ENCODE peak calls at places on chromosomes 16 and 17, in eight cellular contexts. N is prostate gland, G is esophagus squamous epithelium, W is IMR-90, F is GM12865, H is uterus, B is epithelial cell of esophagus, V is cardiac fibroblast. O is an unnamed sample.

GRCh38 chr16:11251525-11252481 is 4.2 kb downstream of the SOCS1 start:
- DNase-seq in H (no peak), F (peak), G (no peak), W (peak), V (peak), B (peak), N (no peak), O (peak)

GRCh38 chr16:56774009-56774408 is 44.1 kb downstream of the NUP93 start:
- DNase-seq in H (no peak), N (no peak), G (no peak), V (no peak), B (no peak), F (no peak), W (no peak), O (no peak)

GRCh38 chr16:9116141-9116540 is 24.7 kb downstream of the HAPSTR1 start:
- DNase-seq in F (no peak), W (no peak), V (no peak), B (no peak), N (no peak), H (no peak), G (no peak), O (no peak)

GRCh38 chr16:20409398-20410152 is at the start of gene ACSM5:
- DNase-seq in F (peak), H (peak), V (no peak), B (no peak), W (no peak), G (no peak), N (no peak), O (no peak)

GRCh38 chr17:77728022-77728671 is 230.4 kb upstream of the TNRC6C start:
- DNase-seq in N (no peak), V (peak), F (peak), H (peak), B (no peak), G (no peak), W (no peak), O (no peak)

GRCh38 chr16:1167276-1168107 is 14.6 kb downstream of the CACNA1H start:
- DNase-seq in H (no peak), F (no peak), V (no peak), B (no peak), N (no peak), G (no peak), W (no peak), O (no peak)

GRCh38 chr17:71975998-71976649 is 144.7 kb upstream of the SOX9 start:
- DNase-seq in F (no peak), W (peak), N (peak), H (peak), V (peak), B (peak), G (no peak), O (peak)

GRCh38 chr17:72870437-72870985 is 222.0 kb downstream of the SLC39A11 start:
- DNase-seq in F (no peak), V (no peak), W (no peak), B (no peak), G (no peak), N (no peak), H (no peak), O (no peak)

GRCh38 chr16:6081320-6081976 is 983.9 kb upstream of the EEF2KMT start:
- DNase-seq in G (no peak), V (peak), B (peak), H (no peak), F (peak), N (no peak), W (no peak), O (peak)
- TF ChIP-seq CTCF in G (peak), V (peak), B (peak), H (no peak), F (peak), N (no peak), W (peak), O (peak)

GRCh38 chr17:79930077-79930785 is 91.0 kb upstream of the CBX4 start:
- DNase-seq in N (no peak), H (no peak), B (no peak), W (no peak), G (no peak), V (no peak), F (no peak), O (no peak)
- H3K4me3 ChIP-seq in N (peak), H (no peak), B (no peak), W (peak), G (peak), V (peak), F (no peak), O (no peak)

DNA sequence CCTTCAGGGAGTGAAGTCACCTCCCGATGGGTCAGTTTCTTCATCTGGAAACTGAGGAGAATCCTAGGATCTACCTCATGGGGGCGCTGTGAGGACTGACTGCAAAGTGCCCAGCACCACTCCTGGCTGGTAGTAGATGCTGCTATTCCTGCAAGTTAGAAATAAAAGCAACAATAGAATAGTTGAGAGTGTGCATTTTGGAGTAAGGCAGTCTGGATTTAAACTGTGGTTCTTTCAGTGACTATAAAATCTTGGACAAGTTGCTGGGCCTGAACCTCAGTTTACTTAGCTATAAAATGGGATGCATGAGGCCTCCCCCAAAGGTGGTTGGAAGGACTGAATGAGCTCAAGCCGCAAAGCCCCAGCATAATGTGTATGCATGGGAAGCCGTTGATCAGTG is 70.6 kb downstream of the CYB5B start:
- DNase-seq in H (no peak), V (peak), W (no peak), B (peak), N (no peak), F (peak), G (no peak), O (no peak)
- TF ChIP-seq CTCF in H (no peak), V (peak), W (no peak), B (peak), N (no peak), F (peak), G (peak), O (peak)

GRCh38 chr17:74205274-74205673 is 1.8 kb downstream of the RPL38 start:
- DNase-seq in F (no peak), B (no peak), W (no peak), G (no peak), V (no peak), N (no peak), H (no peak), O (no peak)
- H3K4me3 ChIP-seq in F (peak), B (peak), W (no peak), G (no peak), V (no peak), N (no peak), H (no peak), O (peak)

GRCh38 chr17:61411114-61411943 is 11.7 kb downstream of the TBX2 start:
- DNase-seq in B (peak), V (peak), F (no peak), G (no peak), N (peak), W (peak), H (peak), O (peak)
- TF ChIP-seq CTCF in B (no peak), V (no peak), F (no peak), G (no peak), N (peak), W (peak), H (no peak), O (peak)

GRCh38 chr16:84548508-84548907 is 44.0 kb upstream of the MEAK7 start:
- DNase-seq in W (no peak), G (no peak), V (no peak), F (no peak), B (no peak), H (no peak), N (no peak), O (no peak)
- H3K4me3 ChIP-seq in W (no peak), G (no peak), V (no peak), F (no peak), B (no peak), H (no peak), N (no peak), O (no peak)

GRCh38 chr17:55275894-55276804 is 11.4 kb downstream of the HLF start:
- DNase-seq in V (no peak), W (no peak), H (peak), G (no peak), B (peak), N (peak), F (no peak), O (no peak)
- TF ChIP-seq CTCF in V (no peak), W (no peak), H (no peak), G (no peak), B (no peak), N (no peak), F (no peak), O (no peak)